ENCODE peak calls at places on chromosomes 4 and X, in five cellular contexts. E, L, M, A and O are unnamed samples.

GRCh38 chrX:101009086-101009485 is 39.6 kb downstream of the ARL13A start:
- DNase-seq in E (no peak), L (no peak), M (no peak), A (peak), O (no peak)

GRCh38 chrX:129649268-129650182 is 5.2 kb downstream of the APLN start:
- DNase-seq in E (no peak), L (no peak), M (peak), A (peak), O (no peak)

GRCh38 chr4:107719211-107719926 is 665 bp downstream of the PAPSS1 start:
- DNase-seq in E (peak), L (peak), M (no peak), A (peak), O (no peak)

GRCh38 chr4:5824227-5824626 is 68.7 kb downstream of the CRMP1 start:
- DNase-seq in E (no peak), L (no peak), M (no peak), A (no peak), O (no peak)

GRCh38 chr4:70741872-70742271 is 20.1 kb downstream of the RUFY3 start:
- DNase-seq in E (no peak), L (no peak), M (no peak), A (peak), O (no peak)

GRCh38 chr4:86840858-86841257 is 8.3 kb downstream of the SLC10A6 start:
- DNase-seq in E (no peak), L (no peak), M (no peak), A (no peak), O (no peak)

GRCh38 chrX:12977761-12978204 is 2.9 kb downstream of the TMSB4X start:
- DNase-seq in E (no peak), L (no peak), M (no peak), A (no peak), O (no peak)

GRCh38 chr4:170386974-170387373 is 297.2 kb upstream of the AADAT start:
- DNase-seq in E (no peak), L (no peak), M (no peak), A (peak), O (no peak)

GRCh38 chr4:153156263-153156662 is 48.0 kb upstream of the TRIM2 start:
- DNase-seq in E (peak), L (no peak), M (no peak), A (no peak), O (no peak)

GRCh38 chrX:49176421-49177326 is 5.0 kb downstream of the PLP2 start:
- DNase-seq in E (no peak), L (no peak), M (no peak), A (no peak), O (no peak)

GRCh38 chr4:152564336-152564735 is 28.4 kb upstream of the FBXW7 start:
- DNase-seq in E (no peak), L (no peak), M (no peak), A (no peak), O (no peak)

GRCh38 chr4:183721207-183722081 is 62.4 kb downstream of the TRAPPC11 start:
- DNase-seq in E (no peak), L (no peak), M (no peak), A (peak), O (peak)

DNA sequence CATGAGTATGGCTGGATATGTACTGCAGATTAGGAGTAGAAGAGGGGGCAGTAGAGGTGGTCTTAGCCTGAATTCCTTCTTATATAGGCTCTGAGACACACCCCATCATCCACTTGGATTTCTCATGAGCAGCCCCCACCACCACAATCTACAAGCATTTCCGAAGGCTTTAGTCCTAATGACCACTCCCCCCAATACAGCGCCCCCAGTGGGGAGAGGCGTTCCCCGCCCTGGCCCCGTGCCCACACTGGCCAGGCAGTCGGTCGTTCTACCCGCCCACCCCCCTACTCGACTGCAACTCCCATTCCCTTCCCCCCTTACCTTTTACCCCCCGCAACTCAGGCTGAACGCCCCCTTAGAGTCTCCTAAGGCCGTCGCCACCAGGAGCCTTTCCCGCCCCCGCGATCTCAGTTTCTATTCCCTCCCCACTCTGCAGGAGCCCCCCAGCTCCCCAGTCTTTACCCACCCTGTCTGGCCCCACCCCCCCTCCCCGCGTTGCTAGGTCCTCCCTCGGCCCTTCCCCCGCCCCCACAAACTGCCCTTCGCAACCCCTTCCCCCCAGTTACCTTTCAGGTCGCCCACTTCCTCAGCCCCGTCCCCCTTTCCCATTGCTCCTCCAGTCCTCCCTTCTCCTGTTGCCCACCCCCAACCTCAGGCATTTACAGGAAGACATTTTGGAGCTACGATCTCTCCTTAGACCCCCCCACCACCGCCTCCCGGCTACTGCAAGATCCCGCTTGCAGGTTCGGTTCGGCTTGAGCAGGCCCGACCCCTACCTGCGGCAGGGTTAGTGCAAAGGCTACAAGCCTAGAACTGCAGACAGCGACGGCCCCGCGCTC is 468 bp downstream of the ZMYM3 start:
- DNase-seq in E (peak), L (no peak), M (no peak), A (peak), O (peak)
- TF ChIP-seq CTCF in E (peak), L (no peak), M (peak), A (peak), O (peak)

GRCh38 chr4:44632089-44632488 is 19.3 kb downstream of the YIPF7 start:
- DNase-seq in E (no peak), L (no peak), M (no peak), A (no peak), O (no peak)
- TF ChIP-seq CTCF in E (peak), L (no peak), M (peak), A (peak), O (no peak)

GRCh38 chr4:3765271-3766206 is 646 bp upstream of the ADRA2C start:
- DNase-seq in E (no peak), L (no peak), M (no peak), A (peak), O (no peak)
- TF ChIP-seq CTCF in E (no peak), L (no peak), M (no peak), A (no peak), O (no peak)

GRCh38 chr4:177404980-177405379 is 37.3 kb downstream of the AGA start:
- DNase-seq in E (no peak), L (no peak), M (no peak), A (no peak), O (no peak)
- TF ChIP-seq CTCF in E (no peak), L (no peak), M (no peak), A (no peak), O (no peak)